ENCODE peak calls at places on chromosome 1, in ten cellular contexts. One of them, this sample, is unnamed.

GRCh38 chr1:41648230-41648629 is 163.7 kb upstream of the EDN2 start:
- DNase-seq in cardiac muscle cell: no peak
- DNase-seq in left ventricle myocardium inferior: no peak
- DNase-seq in heart right ventricle: no peak
- DNase-seq in stomach: no peak
- DNase-seq in heart left ventricle: no peak
- DNase-seq in HFFc6: no peak
- DNase-seq in OCI-LY7: no peak
- DNase-seq in GM20000: no peak
- DNase-seq in AG09319: no peak
- DNase-seq in this sample: peak

GRCh38 chr1:54365020-54365797 is 41.0 kb downstream of the SSBP3 start:
- DNase-seq in cardiac muscle cell: no peak
- DNase-seq in left ventricle myocardium inferior: no peak
- DNase-seq in heart right ventricle: no peak
- DNase-seq in stomach: no peak
- DNase-seq in heart left ventricle: no peak
- DNase-seq in HFFc6: no peak
- DNase-seq in OCI-LY7: no peak
- DNase-seq in GM20000: no peak
- DNase-seq in AG09319: no peak
- DNase-seq in this sample: no peak

GRCh38 chr1:190067592-190067991 is 410.1 kb downstream of the BRINP3 start:
- DNase-seq in cardiac muscle cell: peak
- DNase-seq in left ventricle myocardium inferior: no peak
- DNase-seq in heart right ventricle: no peak
- DNase-seq in stomach: no peak
- DNase-seq in heart left ventricle: no peak
- DNase-seq in HFFc6: no peak
- DNase-seq in OCI-LY7: no peak
- DNase-seq in GM20000: no peak
- DNase-seq in AG09319: no peak
- DNase-seq in this sample: no peak

GRCh38 chr1:204583909-204584632 is 67.9 kb downstream of the MDM4 start:
- DNase-seq in cardiac muscle cell: no peak
- DNase-seq in left ventricle myocardium inferior: peak
- DNase-seq in heart right ventricle: peak
- DNase-seq in stomach: peak
- DNase-seq in heart left ventricle: peak
- DNase-seq in HFFc6: no peak
- DNase-seq in OCI-LY7: no peak
- DNase-seq in GM20000: no peak
- DNase-seq in AG09319: no peak
- DNase-seq in this sample: no peak

GRCh38 chr1:48215222-48215621 is 7.3 kb upstream of the SLC5A9 start:
- DNase-seq in cardiac muscle cell: no peak
- DNase-seq in left ventricle myocardium inferior: no peak
- DNase-seq in heart right ventricle: no peak
- DNase-seq in stomach: no peak
- DNase-seq in heart left ventricle: no peak
- DNase-seq in HFFc6: no peak
- DNase-seq in OCI-LY7: no peak
- DNase-seq in GM20000: no peak
- DNase-seq in AG09319: no peak
- DNase-seq in this sample: no peak

GRCh38 chr1:248611883-248612282 is 14.4 kb upstream of the OR2T10 start:
- DNase-seq in cardiac muscle cell: no peak
- DNase-seq in left ventricle myocardium inferior: no peak
- DNase-seq in heart right ventricle: no peak
- DNase-seq in stomach: no peak
- DNase-seq in heart left ventricle: no peak
- DNase-seq in HFFc6: no peak
- DNase-seq in OCI-LY7: no peak
- DNase-seq in GM20000: no peak
- DNase-seq in AG09319: no peak
- DNase-seq in this sample: no peak

GRCh38 chr1:179788259-179788658 is 45.2 kb downstream of the FAM163A start:
- DNase-seq in cardiac muscle cell: no peak
- DNase-seq in left ventricle myocardium inferior: no peak
- DNase-seq in heart right ventricle: no peak
- DNase-seq in stomach: no peak
- DNase-seq in heart left ventricle: no peak
- DNase-seq in HFFc6: no peak
- DNase-seq in OCI-LY7: no peak
- DNase-seq in GM20000: no peak
- DNase-seq in AG09319: no peak
- DNase-seq in this sample: no peak

GRCh38 chr1:44031900-44032817 is 897 bp upstream of the SLC6A9 start:
- DNase-seq in cardiac muscle cell: no peak
- DNase-seq in left ventricle myocardium inferior: no peak
- DNase-seq in heart right ventricle: no peak
- DNase-seq in stomach: peak
- DNase-seq in heart left ventricle: no peak
- DNase-seq in HFFc6: no peak
- DNase-seq in OCI-LY7: no peak
- DNase-seq in GM20000: no peak
- DNase-seq in AG09319: no peak
- DNase-seq in this sample: peak

GRCh38 chr1:230507671-230508407 is 81.7 kb upstream of the PGBD5 start:
- DNase-seq in cardiac muscle cell: peak
- DNase-seq in left ventricle myocardium inferior: peak
- DNase-seq in heart right ventricle: peak
- DNase-seq in stomach: peak
- DNase-seq in heart left ventricle: no peak
- DNase-seq in HFFc6: no peak
- DNase-seq in OCI-LY7: peak
- DNase-seq in GM20000: no peak
- DNase-seq in AG09319: no peak
- DNase-seq in this sample: no peak

GRCh38 chr1:225870883-225871282 is 11.3 kb downstream of the TMEM63A start:
- DNase-seq in cardiac muscle cell: no peak
- DNase-seq in left ventricle myocardium inferior: no peak
- DNase-seq in heart right ventricle: no peak
- DNase-seq in stomach: no peak
- DNase-seq in heart left ventricle: no peak
- DNase-seq in HFFc6: no peak
- DNase-seq in OCI-LY7: no peak
- DNase-seq in GM20000: no peak
- DNase-seq in AG09319: no peak
- DNase-seq in this sample: no peak

GRCh38 chr1:209405183-209405823 is 178.2 kb upstream of the CAMK1G start:
- DNase-seq in cardiac muscle cell: peak
- DNase-seq in left ventricle myocardium inferior: no peak
- DNase-seq in heart right ventricle: no peak
- DNase-seq in stomach: no peak
- DNase-seq in heart left ventricle: no peak
- DNase-seq in HFFc6: peak
- DNase-seq in OCI-LY7: no peak
- DNase-seq in GM20000: no peak
- DNase-seq in AG09319: no peak
- DNase-seq in this sample: no peak

GRCh38 chr1:201954263-201955008 is 867 bp upstream of the TIMM17A start:
- DNase-seq in cardiac muscle cell: no peak
- DNase-seq in left ventricle myocardium inferior: no peak
- DNase-seq in heart right ventricle: no peak
- DNase-seq in stomach: no peak
- DNase-seq in heart left ventricle: no peak
- DNase-seq in HFFc6: no peak
- DNase-seq in OCI-LY7: no peak
- DNase-seq in GM20000: no peak
- DNase-seq in AG09319: no peak
- DNase-seq in this sample: no peak

GRCh38 chr1:197618065-197618464 is 157.2 kb downstream of the DENND1B start:
- DNase-seq in cardiac muscle cell: peak
- DNase-seq in left ventricle myocardium inferior: no peak
- DNase-seq in heart right ventricle: no peak
- DNase-seq in stomach: no peak
- DNase-seq in heart left ventricle: no peak
- DNase-seq in HFFc6: no peak
- DNase-seq in OCI-LY7: no peak
- DNase-seq in GM20000: no peak
- DNase-seq in AG09319: no peak
- DNase-seq in this sample: no peak

GRCh38 chr1:218711021-218711420 is 365.9 kb downstream of the TGFB2 start:
- DNase-seq in cardiac muscle cell: no peak
- DNase-seq in left ventricle myocardium inferior: no peak
- DNase-seq in heart right ventricle: no peak
- DNase-seq in stomach: no peak
- DNase-seq in heart left ventricle: no peak
- DNase-seq in HFFc6: no peak
- DNase-seq in OCI-LY7: no peak
- DNase-seq in GM20000: no peak
- DNase-seq in AG09319: no peak
- DNase-seq in this sample: no peak

GRCh38 chr1:205950826-205951549 is 7.7 kb upstream of the SLC26A9 start:
- DNase-seq in cardiac muscle cell: peak
- DNase-seq in left ventricle myocardium inferior: no peak
- DNase-seq in heart right ventricle: no peak
- DNase-seq in stomach: no peak
- DNase-seq in heart left ventricle: no peak
- DNase-seq in HFFc6: peak
- DNase-seq in OCI-LY7: no peak
- DNase-seq in GM20000: no peak
- DNase-seq in AG09319: peak
- DNase-seq in this sample: no peak

GRCh38 chr1:16727190-16728111 is 12.9 kb upstream of the RNU1-4 start:
- DNase-seq in cardiac muscle cell: peak
- DNase-seq in left ventricle myocardium inferior: no peak
- DNase-seq in heart right ventricle: peak
- DNase-seq in stomach: peak
- DNase-seq in heart left ventricle: peak
- DNase-seq in HFFc6: peak
- DNase-seq in OCI-LY7: peak
- DNase-seq in GM20000: peak
- DNase-seq in AG09319: no peak
- DNase-seq in this sample: peak

GRCh38 chr1:156910309-156910782 is 10.1 kb upstream of the LRRC71 start:
- DNase-seq in cardiac muscle cell: no peak
- DNase-seq in left ventricle myocardium inferior: no peak
- DNase-seq in heart right ventricle: peak
- DNase-seq in stomach: peak
- DNase-seq in heart left ventricle: peak
- DNase-seq in HFFc6: no peak
- DNase-seq in OCI-LY7: peak
- DNase-seq in GM20000: peak
- DNase-seq in AG09319: no peak
- DNase-seq in this sample: no peak

GRCh38 chr1:206041640-206042039 is 11.3 kb upstream of the RHEX start:
- DNase-seq in cardiac muscle cell: no peak
- DNase-seq in left ventricle myocardium inferior: no peak
- DNase-seq in heart right ventricle: no peak
- DNase-seq in stomach: no peak
- DNase-seq in heart left ventricle: no peak
- DNase-seq in HFFc6: no peak
- DNase-seq in OCI-LY7: peak
- DNase-seq in GM20000: no peak
- DNase-seq in AG09319: no peak
- DNase-seq in this sample: no peak

GRCh38 chr1:119549719-119550141 is 42.7 kb downstream of the HSD3B1 start:
- DNase-seq in cardiac muscle cell: peak
- DNase-seq in left ventricle myocardium inferior: no peak
- DNase-seq in heart right ventricle: no peak
- DNase-seq in stomach: peak
- DNase-seq in heart left ventricle: peak
- DNase-seq in HFFc6: peak
- DNase-seq in OCI-LY7: peak
- DNase-seq in GM20000: peak
- DNase-seq in AG09319: peak
- DNase-seq in this sample: no peak
- TF ChIP-seq CTCF in cardiac muscle cell: peak
- TF ChIP-seq CTCF in left ventricle myocardium inferior: peak
- TF ChIP-seq CTCF in heart right ventricle: peak
- TF ChIP-seq CTCF in stomach: peak
- TF ChIP-seq CTCF in heart left ventricle: peak
- TF ChIP-seq CTCF in HFFc6: peak
- TF ChIP-seq CTCF in OCI-LY7: peak
- TF ChIP-seq CTCF in GM20000: peak
- TF ChIP-seq CTCF in AG09319: peak
- TF ChIP-seq CTCF in this sample: no peak

GRCh38 chr1:1223891-1224290 is 7.9 kb downstream of the SDF4 start:
- DNase-seq in cardiac muscle cell: no peak
- DNase-seq in left ventricle myocardium inferior: no peak
- DNase-seq in heart right ventricle: no peak
- DNase-seq in stomach: no peak
- DNase-seq in heart left ventricle: no peak
- DNase-seq in HFFc6: no peak
- DNase-seq in OCI-LY7: no peak
- DNase-seq in GM20000: no peak
- DNase-seq in AG09319: no peak
- DNase-seq in this sample: no peak
- TF ChIP-seq CTCF in cardiac muscle cell: no peak
- TF ChIP-seq CTCF in left ventricle myocardium inferior: no peak
- TF ChIP-seq CTCF in heart right ventricle: no peak
- TF ChIP-seq CTCF in stomach: no peak
- TF ChIP-seq CTCF in heart left ventricle: no peak
- TF ChIP-seq CTCF in HFFc6: no peak
- TF ChIP-seq CTCF in OCI-LY7: no peak
- TF ChIP-seq CTCF in GM20000: no peak
- TF ChIP-seq CTCF in AG09319: no peak
- TF ChIP-seq CTCF in this sample: no peak

GRCh38 chr1:106268070-106268469 is 788.4 kb upstream of the PRMT6 start:
- DNase-seq in cardiac muscle cell: peak
- DNase-seq in left ventricle myocardium inferior: no peak
- DNase-seq in heart right ventricle: no peak
- DNase-seq in stomach: no peak
- DNase-seq in heart left ventricle: no peak
- DNase-seq in HFFc6: no peak
- DNase-seq in OCI-LY7: no peak
- DNase-seq in GM20000: no peak
- DNase-seq in AG09319: no peak
- DNase-seq in this sample: no peak
- TF ChIP-seq CTCF in cardiac muscle cell: peak
- TF ChIP-seq CTCF in left ventricle myocardium inferior: peak
- TF ChIP-seq CTCF in heart right ventricle: peak
- TF ChIP-seq CTCF in stomach: no peak
- TF ChIP-seq CTCF in heart left ventricle: peak
- TF ChIP-seq CTCF in HFFc6: no peak
- TF ChIP-seq CTCF in OCI-LY7: peak
- TF ChIP-seq CTCF in GM20000: no peak
- TF ChIP-seq CTCF in AG09319: no peak
- TF ChIP-seq CTCF in this sample: no peak

DNA sequence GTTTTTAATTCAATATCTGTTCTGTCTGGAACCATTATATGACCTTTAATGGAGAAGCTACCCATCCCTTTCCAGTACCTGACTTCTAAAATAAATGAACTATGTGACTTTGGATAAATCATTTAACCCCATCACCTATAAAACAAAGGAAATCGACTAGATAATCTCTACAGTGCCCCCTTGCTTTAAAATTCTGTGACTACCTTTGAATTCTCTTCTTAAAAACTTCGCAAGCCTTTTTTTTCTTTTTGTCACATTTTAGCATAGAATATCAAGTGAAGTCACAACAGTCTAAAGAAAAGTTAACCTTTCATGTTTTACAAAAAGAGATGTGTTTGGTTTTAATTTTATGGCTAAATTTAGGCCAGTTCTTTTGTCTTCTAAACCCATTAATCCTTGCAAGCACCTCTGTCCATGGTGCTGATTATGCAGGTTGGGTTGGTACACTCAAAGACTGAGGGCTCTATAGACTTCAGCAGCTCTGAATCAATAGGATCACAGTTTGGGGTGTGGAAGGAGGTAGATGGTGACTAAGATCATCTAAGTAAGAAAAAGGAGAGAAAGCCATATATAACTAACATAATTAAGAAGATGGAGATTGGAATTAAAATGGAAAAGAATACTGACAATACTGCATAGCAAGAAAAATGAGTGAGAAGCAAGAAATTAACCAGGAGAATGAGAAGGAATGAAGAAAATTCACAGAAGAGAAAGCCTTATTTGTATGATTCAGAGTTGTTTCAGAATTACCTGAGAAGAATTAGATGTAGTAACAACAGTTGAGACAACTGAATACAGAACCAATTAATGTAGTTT is 59.2 kb downstream of the TBX15 start:
- DNase-seq in cardiac muscle cell: peak
- DNase-seq in left ventricle myocardium inferior: no peak
- DNase-seq in heart right ventricle: no peak
- DNase-seq in stomach: no peak
- DNase-seq in heart left ventricle: no peak
- DNase-seq in HFFc6: no peak
- DNase-seq in OCI-LY7: peak
- DNase-seq in GM20000: peak
- DNase-seq in AG09319: no peak
- DNase-seq in this sample: no peak
- TF ChIP-seq CTCF in cardiac muscle cell: no peak
- TF ChIP-seq CTCF in left ventricle myocardium inferior: no peak
- TF ChIP-seq CTCF in heart right ventricle: no peak
- TF ChIP-seq CTCF in stomach: no peak
- TF ChIP-seq CTCF in heart left ventricle: no peak
- TF ChIP-seq CTCF in HFFc6: peak
- TF ChIP-seq CTCF in OCI-LY7: peak
- TF ChIP-seq CTCF in GM20000: no peak
- TF ChIP-seq CTCF in AG09319: no peak
- TF ChIP-seq CTCF in this sample: no peak

This sample was measured in suprapubic skin.